ENCODE peak calls at places on chromosomes 11 and 22, in six cellular contexts. D, C, H, O, Q and B are unnamed samples.

GRCh38 chr11:131998020-131998419 is 627.6 kb downstream of the NTM start:
- DNase-seq in D (no peak), C (no peak), H (no peak), O (no peak), Q (no peak), B (no peak)

GRCh38 chr11:34204396-34205279 is 99.2 kb downstream of the NAT10 start:
- DNase-seq in D (no peak), C (no peak), H (peak), O (no peak), Q (peak), B (no peak)

GRCh38 chr11:26245046-26245445 is 86.9 kb upstream of the ANO3 start:
- DNase-seq in D (peak), C (no peak), H (no peak), O (no peak), Q (no peak), B (no peak)

GRCh38 chr11:74185695-74186094 is 14.6 kb downstream of the PPME1 start:
- DNase-seq in D (peak), C (no peak), H (no peak), O (no peak), Q (peak), B (no peak)

GRCh38 chr11:66045177-66045639 is 3.8 kb downstream of the GAL3ST3 start:
- DNase-seq in D (peak), C (peak), H (peak), O (peak), Q (peak), B (peak)

GRCh38 chr22:44519895-44520294 is 21.9 kb upstream of the RTL6 start:
- DNase-seq in D (no peak), C (no peak), H (no peak), O (no peak), Q (no peak), B (no peak)

GRCh38 chr11:106608677-106609076 is 409.6 kb downstream of the GUCY1A2 start:
- DNase-seq in D (peak), C (no peak), H (peak), O (no peak), Q (peak), B (no peak)

GRCh38 chr11:86876716-86877234 is 76.4 kb downstream of the PRSS23 start:
- DNase-seq in D (no peak), C (no peak), H (no peak), O (no peak), Q (no peak), B (no peak)

GRCh38 chr11:122981388-122982264 is at the start of gene BSX:
- DNase-seq in D (peak), C (peak), H (peak), O (peak), Q (peak), B (peak)

GRCh38 chr11:26696330-26696729 is 25.5 kb downstream of the SLC5A12 start:
- DNase-seq in D (no peak), C (no peak), H (no peak), O (no peak), Q (peak), B (no peak)

GRCh38 chr11:27385245-27385644 is 22.2 kb upstream of the CCDC34 start:
- DNase-seq in D (peak), C (no peak), H (no peak), O (no peak), Q (peak), B (peak)

GRCh38 chr22:42437488-42438292 is 5.5 kb upstream of the NFAM1 start:
- DNase-seq in D (peak), C (peak), H (peak), O (peak), Q (peak), B (peak)

GRCh38 chr22:44361391-44362126 is 48.8 kb upstream of the SHISAL1 start:
- DNase-seq in D (no peak), C (no peak), H (peak), O (peak), Q (peak), B (peak)

GRCh38 chr11:28228196-28228595 is 120.0 kb downstream of the METTL15 start:
- DNase-seq in D (peak), C (no peak), H (peak), O (no peak), Q (peak), B (no peak)

GRCh38 chr22:26321469-26321913 is 107.6 kb upstream of the ASPHD2 start:
- DNase-seq in D (no peak), C (no peak), H (no peak), O (no peak), Q (no peak), B (no peak)

GRCh38 chr11:126716456-126717083 is 284.0 kb downstream of the KIRREL3 start:
- DNase-seq in D (peak), C (peak), H (no peak), O (no peak), Q (no peak), B (peak)

GRCh38 chr11:102727890-102728289 is 3.1 kb upstream of the MMP8 start:
- DNase-seq in D (peak), C (no peak), H (peak), O (no peak), Q (peak), B (no peak)

GRCh38 chr11:1204381-1205101 is 18.3 kb upstream of the MUC5B start:
- DNase-seq in D (no peak), C (no peak), H (no peak), O (peak), Q (no peak), B (peak)

GRCh38 chr22:31653944-31654343 is 8.1 kb downstream of the PISD start:
- DNase-seq in D (no peak), C (no peak), H (no peak), O (no peak), Q (no peak), B (no peak)

GRCh38 chr11:38814670-38815069 is 2216.6 kb upstream of the RAG2 start:
- DNase-seq in D (no peak), C (no peak), H (peak), O (no peak), Q (peak), B (no peak)

GRCh38 chr11:23063261-23063660 is 203.0 kb upstream of the CCDC179 start:
- DNase-seq in D (peak), C (no peak), H (no peak), O (no peak), Q (no peak), B (no peak)

GRCh38 chr22:47551438-47551788 is 789.0 kb downstream of the TBC1D22A start:
- DNase-seq in D (no peak), C (no peak), H (no peak), O (no peak), Q (no peak), B (no peak)

GRCh38 chr11:11291432-11292015 is 61.5 kb downstream of the CSNK2A3 start:
- DNase-seq in D (no peak), C (no peak), H (no peak), O (no peak), Q (no peak), B (no peak)

GRCh38 chr11:124876818-124877630 is 11.8 kb downstream of the ROBO3 start:
- DNase-seq in D (no peak), C (peak), H (no peak), O (no peak), Q (no peak), B (no peak)

GRCh38 chr11:85164743-85165142 is 462.4 kb downstream of the DLG2 start:
- DNase-seq in D (no peak), C (no peak), H (no peak), O (no peak), Q (no peak), B (no peak)

GRCh38 chr11:78338138-78338537 is 79.5 kb downstream of the GAB2 start:
- DNase-seq in D (no peak), C (no peak), H (no peak), O (no peak), Q (no peak), B (no peak)

GRCh38 chr11:209275-210121 is 2.0 kb downstream of the RIC8A start:
- DNase-seq in D (no peak), C (no peak), H (no peak), O (peak), Q (no peak), B (peak)

GRCh38 chr11:71542856-71543743 is 5.1 kb upstream of the KRTAP5-9 start:
- DNase-seq in D (no peak), C (no peak), H (no peak), O (no peak), Q (no peak), B (no peak)

GRCh38 chr11:56783448-56784041 is 35.0 kb upstream of the OR9G4 start:
- DNase-seq in D (peak), C (no peak), H (peak), O (no peak), Q (peak), B (no peak)

GRCh38 chr22:18032455-18033101 is 8.2 kb upstream of the MICAL3 start:
- DNase-seq in D (peak), C (no peak), H (peak), O (no peak), Q (peak), B (no peak)

GRCh38 chr22:18091916-18092526 is 14.2 kb downstream of the PEX26 start:
- DNase-seq in D (peak), C (no peak), H (no peak), O (peak), Q (peak), B (no peak)

GRCh38 chr11:61777234-61778090 is 14.9 kb downstream of the TMEM258 start:
- DNase-seq in D (no peak), C (peak), H (peak), O (peak), Q (no peak), B (no peak)

GRCh38 chr11:117072517-117073218 is 25.6 kb downstream of the SIK3 start:
- DNase-seq in D (peak), C (no peak), H (peak), O (no peak), Q (peak), B (no peak)

GRCh38 chr22:30104501-30105156 is 24.4 kb downstream of the HORMAD2 start:
- DNase-seq in D (no peak), C (no peak), H (no peak), O (no peak), Q (no peak), B (no peak)

GRCh38 chr11:118142809-118143208 is 9.8 kb downstream of the SCN4B start:
- DNase-seq in D (no peak), C (no peak), H (no peak), O (no peak), Q (peak), B (no peak)

GRCh38 chr11:69305885-69306540 is 12.1 kb downstream of the MYEOV start:
- DNase-seq in D (no peak), C (no peak), H (no peak), O (peak), Q (no peak), B (no peak)

GRCh38 chr11:8913961-8914660 is 3.1 kb downstream of the AKIP1 start:
- DNase-seq in D (peak), C (peak), H (peak), O (no peak), Q (peak), B (peak)

GRCh38 chr11:126282361-126282741 is 542 bp upstream of the TIRAP start:
- DNase-seq in D (peak), C (peak), H (peak), O (no peak), Q (peak), B (peak)

GRCh38 chr11:69970785-69971535 is 107.2 kb upstream of the ANO1 start:
- DNase-seq in D (no peak), C (no peak), H (no peak), O (no peak), Q (no peak), B (no peak)

GRCh38 chr11:3732671-3733070 is 61.5 kb upstream of the CHRNA10 start:
- DNase-seq in D (no peak), C (no peak), H (no peak), O (no peak), Q (no peak), B (no peak)
- TF ChIP-seq CTCF in D (no peak), C (no peak), H (no peak), O (no peak), Q (no peak), B (no peak)

GRCh38 chr22:19644314-19645223 is 69.7 kb upstream of the SEPTIN5 start:
- DNase-seq in D (peak), C (no peak), H (no peak), O (peak), Q (no peak), B (no peak)

GRCh38 chr22:19645905-19646304 is 68.4 kb upstream of the SEPTIN5 start:
- DNase-seq in D (no peak), C (no peak), H (no peak), O (no peak), Q (no peak), B (no peak)

GRCh38 chr22:19643448-19644313 is 70.6 kb upstream of the SEPTIN5 start:
- DNase-seq in D (peak), C (no peak), H (no peak), O (no peak), Q (no peak), B (no peak)

GRCh38 chr22:19646383-19646782 is 67.9 kb upstream of the SEPTIN5 start:
- DNase-seq in D (no peak), C (no peak), H (no peak), O (no peak), Q (no peak), B (no peak)

DNA sequence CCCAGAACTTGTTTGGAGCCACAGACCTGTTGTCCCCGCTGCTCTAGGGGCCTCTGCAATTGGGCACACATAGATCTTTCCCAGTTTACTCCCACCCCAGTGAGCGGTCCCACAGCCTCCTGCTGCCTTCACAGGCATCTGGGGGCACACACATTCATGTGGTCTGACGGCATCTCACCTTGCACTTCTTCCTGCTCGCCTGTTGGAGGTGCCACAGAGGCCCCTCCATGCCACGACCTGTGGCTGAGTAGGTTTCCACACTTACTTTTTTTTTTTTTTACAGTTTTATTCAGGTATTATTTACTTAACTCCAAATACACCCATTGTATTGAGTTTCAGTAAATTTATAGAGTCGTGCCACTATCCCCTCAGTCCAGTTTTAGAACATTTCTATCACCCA is 68.9 kb upstream of the SEPTIN5 start:
- DNase-seq in D (no peak), C (no peak), H (no peak), O (no peak), Q (no peak), B (no peak)
- TF ChIP-seq CTCF in D (no peak), C (peak), H (no peak), O (no peak), Q (no peak), B (no peak)

GRCh38 chr22:24291538-24292201 is 21.0 kb downstream of the SPECC1L start:
- DNase-seq in D (no peak), C (no peak), H (no peak), O (no peak), Q (no peak), B (no peak)
- TF ChIP-seq CTCF in D (no peak), C (no peak), H (no peak), O (no peak), Q (no peak), B (no peak)

DNA sequence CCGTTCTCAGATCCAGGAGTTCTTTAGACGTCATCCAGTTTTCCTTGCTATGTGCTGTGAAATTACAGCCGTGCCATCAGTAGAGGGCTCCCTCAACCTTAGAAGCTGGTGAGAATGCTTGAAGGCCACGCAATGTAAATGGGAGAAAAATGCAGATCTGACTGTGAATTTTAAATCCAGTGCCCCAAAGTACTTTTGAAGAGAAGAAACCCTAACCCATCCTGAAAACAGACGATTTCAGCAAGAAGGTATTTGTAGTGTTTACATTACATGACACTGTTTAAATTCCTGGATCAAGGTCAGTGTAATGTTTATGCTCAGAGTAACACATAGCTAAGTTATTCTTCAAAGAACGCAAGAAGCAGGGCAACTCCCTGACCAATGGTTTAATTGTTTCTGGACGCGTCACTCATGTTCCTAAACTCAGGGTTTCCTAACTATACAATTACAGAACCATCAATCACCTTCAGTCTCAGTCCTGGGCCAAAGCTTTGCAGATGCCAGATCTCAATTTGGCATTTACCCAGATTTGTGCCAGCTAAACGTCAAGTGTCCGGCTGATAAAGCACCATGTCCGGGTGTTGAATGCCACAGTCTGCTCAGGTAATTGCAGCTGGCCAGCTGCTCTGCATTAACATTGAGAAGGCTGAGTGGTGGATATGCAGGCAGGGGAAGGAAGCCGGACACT is 38.2 kb downstream of the ADAMTS8 start:
- DNase-seq in D (peak), C (no peak), H (peak), O (no peak), Q (peak), B (no peak)
- TF ChIP-seq CTCF in D (peak), C (peak), H (no peak), O (peak), Q (peak), B (no peak)

GRCh38 chr11:6666302-6667183 is 10.9 kb upstream of the DCHS1 start:
- DNase-seq in D (no peak), C (no peak), H (no peak), O (no peak), Q (no peak), B (no peak)

GRCh38 chr11:6672006-6672405 is 11.1 kb downstream of the MRPL17 start:
- DNase-seq in D (no peak), C (no peak), H (no peak), O (no peak), Q (no peak), B (no peak)

GRCh38 chr11:6663794-6664478 is 8.3 kb upstream of the DCHS1 start:
- DNase-seq in D (no peak), C (no peak), H (no peak), O (no peak), Q (no peak), B (no peak)

GRCh38 chr11:6670202-6670830 is 12.8 kb downstream of the MRPL17 start:
- DNase-seq in D (no peak), C (no peak), H (no peak), O (no peak), Q (no peak), B (no peak)

DNA sequence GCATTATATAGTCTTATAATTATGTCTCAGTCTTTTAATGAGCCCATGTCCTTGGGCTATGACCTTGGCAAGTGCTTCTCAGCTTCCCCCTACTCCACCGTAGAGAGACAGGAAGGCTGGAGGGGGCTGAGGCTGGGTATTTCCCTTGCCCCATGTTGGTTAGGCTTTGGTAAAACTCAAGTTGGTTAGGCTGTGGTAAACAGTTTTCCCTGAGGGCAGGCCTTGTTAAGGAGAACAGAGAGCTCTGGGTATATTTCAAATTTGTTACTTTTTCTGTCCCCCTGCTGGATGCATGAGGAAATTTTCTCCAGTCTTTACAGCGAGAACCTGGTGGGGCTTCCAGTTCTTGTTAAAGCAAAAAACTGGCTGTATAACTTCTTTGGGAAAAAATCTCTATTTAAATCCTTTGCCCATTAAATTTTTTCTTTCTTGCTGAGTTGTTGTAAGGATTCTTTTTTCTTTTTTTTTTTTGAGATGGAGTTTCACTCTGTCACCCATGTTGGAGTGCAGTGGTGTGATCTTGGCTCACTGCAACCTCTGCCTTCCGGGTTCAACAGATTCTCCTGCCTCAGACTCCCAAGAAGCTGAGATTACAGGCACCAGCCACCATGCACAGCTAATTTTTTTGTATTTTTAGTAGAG is 12.2 kb upstream of the DCHS1 start:
- DNase-seq in D (peak), C (no peak), H (peak), O (no peak), Q (peak), B (no peak)
- TF ChIP-seq CTCF in D (peak), C (peak), H (peak), O (peak), Q (peak), B (peak)